ENCODE peak calls at places on chromosome 17, in five cellular contexts. W is mesothelial cell of epicardium; K is retinal pigment epithelial cell; A is activated CD4-positive, CD25-positive, alpha-beta regulatory T cell; L is thoracic aorta. V is an unnamed sample.

GRCh38 chr17:48002920-48003685 is 32.2 kb downstream of the CDK5RAP3 start:
- DNase-seq in A (no peak), L (no peak), W (no peak), K (no peak), V (no peak)

GRCh38 chr17:36851230-36851629 is 86.0 kb upstream of the LHX1 start:
- DNase-seq in W (no peak), A (no peak), K (no peak), L (no peak), V (no peak)

GRCh38 chr17:76738468-76738850 is 540 bp downstream of the MFSD11 start:
- DNase-seq in W (no peak), L (no peak), K (no peak), A (no peak), V (no peak)

GRCh38 chr17:62787358-62787757 is 20.8 kb downstream of the MARCHF10 start:
- DNase-seq in L (no peak), W (no peak), A (no peak), K (no peak), V (no peak)

GRCh38 chr17:79623786-79624657 is 13.2 kb upstream of the RBFOX3 start:
- DNase-seq in L (no peak), A (no peak), K (no peak), W (peak), V (peak)

GRCh38 chr17:2697611-2698162 is 13.9 kb downstream of the CLUH start:
- DNase-seq in W (no peak), L (no peak), A (no peak), K (no peak), V (no peak)

GRCh38 chr17:40362696-40363479 is 1.6 kb downstream of the GJD3 start:
- DNase-seq in K (no peak), W (peak), L (no peak), A (peak), V (peak)

GRCh38 chr17:37605813-37606505 is 3.3 kb downstream of the SYNRG start:
- DNase-seq in A (no peak), W (no peak), K (no peak), L (no peak), V (no peak)

GRCh38 chr17:78541488-78542237 is 35.5 kb downstream of the DNAH17 start:
- DNase-seq in W (no peak), A (no peak), L (no peak), K (no peak), V (peak)

GRCh38 chr17:74148901-74149596 is 54.4 kb upstream of the RPL38 start:
- DNase-seq in K (no peak), A (no peak), W (no peak), L (no peak), V (no peak)

GRCh38 chr17:75352079-75352569 is 53.4 kb downstream of the GRB2 start:
- DNase-seq in L (no peak), W (peak), K (peak), A (no peak), V (no peak)

GRCh38 chr17:41676058-41676419 is 12.6 kb upstream of the EIF1 start:
- DNase-seq in K (no peak), A (no peak), W (no peak), L (no peak), V (no peak)

GRCh38 chr17:9028171-9028570 is 6.9 kb downstream of the NTN1 start:
- DNase-seq in L (no peak), A (no peak), K (no peak), W (no peak), V (no peak)

GRCh38 chr17:46730026-46730425 is 88.5 kb downstream of the WNT3 start:
- DNase-seq in K (no peak), L (no peak), W (no peak), A (no peak), V (no peak)

GRCh38 chr17:49787932-49788442 is 494 bp upstream of the KAT7 start:
- DNase-seq in L (no peak), K (no peak), W (no peak), A (no peak), V (no peak)

GRCh38 chr17:82959990-82960418 is 119.4 kb upstream of the METRNL start:
- DNase-seq in W (no peak), A (no peak), K (no peak), L (no peak), V (no peak)

GRCh38 chr17:63479495-63480184 is 2.8 kb downstream of the ACE start:
- DNase-seq in A (no peak), K (no peak), W (no peak), L (no peak), V (peak)

GRCh38 chr17:38693700-38694329 is 11.3 kb upstream of the MLLT6 start:
- DNase-seq in L (no peak), A (no peak), W (no peak), K (no peak), V (no peak)

GRCh38 chr17:37884516-37884915 is 39.7 kb upstream of the TBC1D3K start:
- DNase-seq in A (no peak), L (no peak), K (no peak), W (no peak), V (no peak)

GRCh38 chr17:2904135-2904534 is 107.9 kb downstream of the RAP1GAP2 start:
- DNase-seq in W (no peak), K (no peak), A (no peak), L (no peak), V (no peak)

GRCh38 chr17:6910987-6911603 is 79.6 kb upstream of the TEKT1 start:
- DNase-seq in K (no peak), L (no peak), W (no peak), A (no peak), V (no peak)

GRCh38 chr17:20966869-20967268 is 75.9 kb downstream of the USP22 start:
- DNase-seq in L (no peak), A (no peak), K (no peak), W (no peak), V (no peak)

GRCh38 chr17:49995055-49995738 is at the start of gene DLX3:
- DNase-seq in K (peak), L (peak), A (no peak), W (peak), V (no peak)

GRCh38 chr17:289409-289808 is 63.2 kb downstream of the RPH3AL start:
- DNase-seq in A (no peak), K (no peak), W (peak), L (no peak), V (no peak)

GRCh38 chr17:79520134-79520892 is 90.5 kb downstream of the RBFOX3 start:
- DNase-seq in L (no peak), W (no peak), K (no peak), A (no peak), V (no peak)

GRCh38 chr17:18120461-18121053 is 12.0 kb downstream of the MYO15A start:
- DNase-seq in W (no peak), K (no peak), A (no peak), L (no peak), V (no peak)

GRCh38 chr17:77408284-77408683 is 267.5 kb downstream of the SEC14L1 start:
- DNase-seq in W (no peak), L (no peak), K (no peak), A (no peak), V (no peak)

GRCh38 chr17:33113281-33114010 is 121.8 kb downstream of the SPACA3 start:
- DNase-seq in L (no peak), K (no peak), W (no peak), A (no peak), V (no peak)

GRCh38 chr17:13584701-13585080 is 17.0 kb downstream of the HS3ST3A1 start:
- DNase-seq in K (no peak), L (no peak), A (no peak), W (no peak), V (no peak)

GRCh38 chr17:47844814-47845453 is 3.9 kb upstream of the SCRN2 start:
- DNase-seq in A (no peak), W (no peak), L (no peak), K (no peak), V (no peak)

GRCh38 chr17:40107266-40107980 is 7.0 kb upstream of the NR1D1 start:
- DNase-seq in L (no peak), K (no peak), W (no peak), A (no peak), V (peak)

GRCh38 chr17:67119102-67119501 is 74.7 kb downstream of the CACNG1 start:
- DNase-seq in K (no peak), W (no peak), L (no peak), A (no peak), V (no peak)

GRCh38 chr17:1153795-1154546 is 25.8 kb downstream of the ABR start:
- DNase-seq in K (no peak), L (peak), A (no peak), W (no peak), V (no peak)

GRCh38 chr17:63356275-63356905 is 89.7 kb downstream of the CYB561 start:
- DNase-seq in W (no peak), L (peak), K (no peak), A (no peak), V (no peak)

GRCh38 chr17:75267403-75268232 is 3.4 kb downstream of the MIF4GD start:
- DNase-seq in A (no peak), W (no peak), L (no peak), K (no peak), V (no peak)

GRCh38 chr17:80361495-80362220 is 53.3 kb upstream of the ENDOV start:
- DNase-seq in W (no peak), A (no peak), K (no peak), L (no peak), V (no peak)

GRCh38 chr17:17385502-17385901 is 82.3 kb downstream of the NT5M start:
- DNase-seq in A (no peak), K (no peak), W (no peak), L (no peak), V (no peak)

GRCh38 chr17:27630607-27631408 is at the start of gene LGALS9:
- DNase-seq in K (no peak), A (no peak), W (no peak), L (no peak), V (peak)